ENCODE peak calls at places on chromosomes 6 and 20, in seven cellular contexts. One of them, this sample, is unnamed. For H3K4me1, the result is how much of the 10 kb centered on the place peaks cover.

GRCh38 chr20:40689100-40689942 is at the start of gene MAFB:
- DNase-seq in lung: peak
- DNase-seq in transverse colon: peak
- DNase-seq in heart right ventricle: peak
- DNase-seq in upper lobe of right lung: peak
- DNase-seq in body of pancreas: peak
- DNase-seq in fibroblast of lung: peak
- DNase-seq in this sample: peak

GRCh38 chr6:40395066-40395697 is 192.0 kb downstream of the LRFN2 start:
- DNase-seq in lung: no peak
- DNase-seq in transverse colon: no peak
- DNase-seq in heart right ventricle: no peak
- DNase-seq in upper lobe of right lung: no peak
- DNase-seq in body of pancreas: peak
- DNase-seq in fibroblast of lung: no peak
- DNase-seq in this sample: no peak

GRCh38 chr20:46176744-46177378 is 58.7 kb downstream of the CD40 start:
- DNase-seq in lung: no peak
- DNase-seq in transverse colon: no peak
- DNase-seq in heart right ventricle: no peak
- DNase-seq in upper lobe of right lung: no peak
- DNase-seq in body of pancreas: peak
- DNase-seq in fibroblast of lung: no peak
- DNase-seq in this sample: peak

GRCh38 chr20:58432190-58432954 is 43.3 kb downstream of the VAPB start:
- DNase-seq in lung: no peak
- DNase-seq in transverse colon: no peak
- DNase-seq in heart right ventricle: no peak
- DNase-seq in upper lobe of right lung: no peak
- DNase-seq in body of pancreas: no peak
- DNase-seq in fibroblast of lung: peak
- DNase-seq in this sample: peak

GRCh38 chr20:31716818-31717477 is 5.7 kb downstream of the BCL2L1 start:
- DNase-seq in lung: no peak
- DNase-seq in transverse colon: no peak
- DNase-seq in heart right ventricle: no peak
- DNase-seq in upper lobe of right lung: no peak
- DNase-seq in body of pancreas: no peak
- DNase-seq in fibroblast of lung: no peak
- DNase-seq in this sample: no peak

GRCh38 chr20:45892049-45892816 is 1.1 kb downstream of the CTSA start:
- DNase-seq in lung: no peak
- DNase-seq in transverse colon: peak
- DNase-seq in heart right ventricle: no peak
- DNase-seq in upper lobe of right lung: no peak
- DNase-seq in body of pancreas: no peak
- DNase-seq in fibroblast of lung: peak
- DNase-seq in this sample: no peak

GRCh38 chr20:40464731-40465208 is 224.3 kb downstream of the MAFB start:
- DNase-seq in lung: no peak
- DNase-seq in transverse colon: no peak
- DNase-seq in heart right ventricle: no peak
- DNase-seq in upper lobe of right lung: no peak
- DNase-seq in body of pancreas: no peak
- DNase-seq in fibroblast of lung: no peak
- DNase-seq in this sample: no peak

GRCh38 chr20:9815662-9816061 is 23.2 kb downstream of the PAK5 start:
- DNase-seq in lung: no peak
- DNase-seq in transverse colon: no peak
- DNase-seq in heart right ventricle: no peak
- DNase-seq in upper lobe of right lung: no peak
- DNase-seq in body of pancreas: no peak
- DNase-seq in fibroblast of lung: no peak
- DNase-seq in this sample: no peak

GRCh38 chr6:165321555-165322145 is 12.2 kb upstream of the C6orf118 start:
- DNase-seq in lung: no peak
- DNase-seq in transverse colon: no peak
- DNase-seq in heart right ventricle: no peak
- DNase-seq in upper lobe of right lung: no peak
- DNase-seq in body of pancreas: no peak
- DNase-seq in fibroblast of lung: no peak
- DNase-seq in this sample: no peak

GRCh38 chr20:46683068-46683477 is 6.2 kb downstream of the TP53RK start:
- DNase-seq in lung: no peak
- DNase-seq in transverse colon: no peak
- DNase-seq in heart right ventricle: no peak
- DNase-seq in upper lobe of right lung: no peak
- DNase-seq in body of pancreas: no peak
- DNase-seq in fibroblast of lung: no peak
- DNase-seq in this sample: no peak

GRCh38 chr6:28922004-28922840 is 1.6 kb downstream of the TRIM27 start:
- DNase-seq in lung: peak
- DNase-seq in transverse colon: peak
- DNase-seq in heart right ventricle: no peak
- DNase-seq in upper lobe of right lung: no peak
- DNase-seq in body of pancreas: peak
- DNase-seq in fibroblast of lung: no peak
- DNase-seq in this sample: no peak

GRCh38 chr20:51122931-51123658 is 100.2 kb upstream of the KCNG1 start:
- DNase-seq in lung: no peak
- DNase-seq in transverse colon: no peak
- DNase-seq in heart right ventricle: no peak
- DNase-seq in upper lobe of right lung: no peak
- DNase-seq in body of pancreas: no peak
- DNase-seq in fibroblast of lung: no peak
- DNase-seq in this sample: no peak

GRCh38 chr6:156175971-156176421 is 601.2 kb upstream of the ARID1B start:
- DNase-seq in lung: no peak
- DNase-seq in transverse colon: peak
- DNase-seq in heart right ventricle: peak
- DNase-seq in upper lobe of right lung: no peak
- DNase-seq in body of pancreas: peak
- DNase-seq in fibroblast of lung: no peak
- DNase-seq in this sample: peak

GRCh38 chr20:51492167-51493092 is 50.1 kb downstream of the NFATC2 start:
- DNase-seq in lung: peak
- DNase-seq in transverse colon: no peak
- DNase-seq in heart right ventricle: peak
- DNase-seq in upper lobe of right lung: peak
- DNase-seq in body of pancreas: peak
- DNase-seq in fibroblast of lung: peak
- DNase-seq in this sample: no peak

GRCh38 chr6:90079555-90080490 is 185.6 kb downstream of the GJA10 start:
- DNase-seq in lung: no peak
- DNase-seq in transverse colon: no peak
- DNase-seq in heart right ventricle: no peak
- DNase-seq in upper lobe of right lung: no peak
- DNase-seq in body of pancreas: no peak
- DNase-seq in fibroblast of lung: no peak
- DNase-seq in this sample: no peak

GRCh38 chr20:63334356-63334755 is 26.8 kb downstream of the CHRNA4 start:
- DNase-seq in lung: no peak
- DNase-seq in transverse colon: no peak
- DNase-seq in heart right ventricle: no peak
- DNase-seq in upper lobe of right lung: no peak
- DNase-seq in body of pancreas: no peak
- DNase-seq in fibroblast of lung: no peak
- DNase-seq in this sample: peak
- H3K4me1 ChIP-seq in lung: under half
- H3K4me1 ChIP-seq in transverse colon: under half
- H3K4me1 ChIP-seq in heart right ventricle: under half
- H3K4me1 ChIP-seq in upper lobe of right lung: under half
- H3K4me1 ChIP-seq in body of pancreas: under half
- H3K4me1 ChIP-seq in fibroblast of lung: under half
- H3K4me1 ChIP-seq in this sample: under half

DNA sequence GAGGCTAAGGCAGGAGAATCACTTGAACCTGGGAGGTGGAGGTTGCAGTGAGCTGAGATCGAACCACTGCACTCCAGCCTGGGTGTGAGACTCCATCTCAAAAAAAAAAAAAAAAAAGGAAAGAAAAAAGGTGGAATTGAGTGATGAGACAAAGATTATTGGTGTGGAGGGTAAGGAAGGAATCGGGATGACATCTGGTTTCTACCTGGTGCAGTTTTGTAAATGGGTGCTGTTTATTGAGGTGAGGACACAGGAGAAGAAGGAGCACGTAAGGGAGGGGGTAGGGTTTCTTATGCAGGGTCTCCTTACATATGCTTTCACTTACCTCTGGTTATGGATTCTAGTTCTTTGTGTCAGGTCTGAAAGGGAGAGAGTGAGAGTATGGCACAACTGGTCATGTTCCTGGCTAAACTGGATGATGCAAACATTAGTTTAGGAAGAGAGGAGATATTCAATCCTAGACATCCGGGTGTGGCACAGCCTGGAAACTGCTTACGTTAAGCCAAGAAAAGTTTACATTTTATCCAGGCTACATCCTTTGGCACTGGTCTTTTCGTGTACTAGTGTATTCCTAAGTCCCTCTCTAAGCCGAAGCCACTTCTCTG is 5.4 kb downstream of the RALY start:
- DNase-seq in lung: no peak
- DNase-seq in transverse colon: no peak
- DNase-seq in heart right ventricle: no peak
- DNase-seq in upper lobe of right lung: no peak
- DNase-seq in body of pancreas: no peak
- DNase-seq in fibroblast of lung: peak
- DNase-seq in this sample: no peak
- H3K4me1 ChIP-seq in lung: half or more
- H3K4me1 ChIP-seq in transverse colon: half or more
- H3K4me1 ChIP-seq in heart right ventricle: under half
- H3K4me1 ChIP-seq in upper lobe of right lung: half or more
- H3K4me1 ChIP-seq in body of pancreas: half or more
- H3K4me1 ChIP-seq in fibroblast of lung: under half
- H3K4me1 ChIP-seq in this sample: half or more

GRCh38 chr6:4322134-4322845 is 186.9 kb upstream of the ECI2 start:
- DNase-seq in lung: no peak
- DNase-seq in transverse colon: no peak
- DNase-seq in heart right ventricle: no peak
- DNase-seq in upper lobe of right lung: no peak
- DNase-seq in body of pancreas: no peak
- DNase-seq in fibroblast of lung: no peak
- DNase-seq in this sample: no peak
- H3K4me1 ChIP-seq in lung: under half
- H3K4me1 ChIP-seq in transverse colon: under half
- H3K4me1 ChIP-seq in heart right ventricle: under half
- H3K4me1 ChIP-seq in upper lobe of right lung: under half
- H3K4me1 ChIP-seq in body of pancreas: under half
- H3K4me1 ChIP-seq in fibroblast of lung: under half
- H3K4me1 ChIP-seq in this sample: under half

GRCh38 chr6:34239240-34239825 is 2.7 kb downstream of the HMGA1 start:
- DNase-seq in lung: no peak
- DNase-seq in transverse colon: no peak
- DNase-seq in heart right ventricle: no peak
- DNase-seq in upper lobe of right lung: no peak
- DNase-seq in body of pancreas: no peak
- DNase-seq in fibroblast of lung: no peak
- DNase-seq in this sample: no peak
- H3K4me1 ChIP-seq in lung: under half
- H3K4me1 ChIP-seq in transverse colon: under half
- H3K4me1 ChIP-seq in heart right ventricle: under half
- H3K4me1 ChIP-seq in upper lobe of right lung: under half
- H3K4me1 ChIP-seq in body of pancreas: under half
- H3K4me1 ChIP-seq in fibroblast of lung: under half
- H3K4me1 ChIP-seq in this sample: under half

DNA sequence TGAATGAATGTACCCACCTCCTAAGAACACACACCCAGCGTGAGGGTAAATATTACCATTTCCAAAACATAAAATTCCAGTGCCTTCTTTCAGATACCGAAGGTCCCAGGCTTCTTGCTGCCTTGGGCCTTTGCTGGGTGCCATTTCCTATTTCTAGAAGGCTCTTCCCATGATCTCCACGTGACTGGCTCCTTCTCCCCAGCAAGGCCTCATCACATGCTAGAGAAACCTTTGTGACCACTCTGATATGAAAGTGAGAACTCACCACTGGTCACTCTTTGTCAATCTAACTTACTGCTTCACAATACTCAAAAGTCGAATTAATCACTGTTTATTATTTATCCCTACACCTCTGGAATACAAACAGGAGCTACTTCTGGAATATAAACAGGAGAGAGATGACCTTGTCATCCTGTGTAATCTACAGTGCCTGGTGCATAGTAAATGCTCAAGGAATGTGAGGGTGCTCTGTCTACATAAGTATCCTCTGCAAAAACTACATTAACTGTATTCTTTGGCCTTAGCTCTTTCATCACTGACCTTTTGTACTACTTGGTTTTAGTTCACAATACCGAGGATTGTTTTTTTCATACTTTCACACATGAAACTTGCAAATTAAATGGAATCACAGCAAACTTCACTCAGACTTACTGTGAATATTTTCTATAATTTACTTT is 1.6 kb downstream of the STX7 start:
- DNase-seq in lung: no peak
- DNase-seq in transverse colon: peak
- DNase-seq in heart right ventricle: no peak
- DNase-seq in upper lobe of right lung: no peak
- DNase-seq in body of pancreas: no peak
- DNase-seq in fibroblast of lung: peak
- DNase-seq in this sample: no peak
- H3K4me1 ChIP-seq in lung: under half
- H3K4me1 ChIP-seq in transverse colon: under half
- H3K4me1 ChIP-seq in heart right ventricle: under half
- H3K4me1 ChIP-seq in upper lobe of right lung: under half
- H3K4me1 ChIP-seq in body of pancreas: under half
- H3K4me1 ChIP-seq in fibroblast of lung: under half
- H3K4me1 ChIP-seq in this sample: under half

DNA sequence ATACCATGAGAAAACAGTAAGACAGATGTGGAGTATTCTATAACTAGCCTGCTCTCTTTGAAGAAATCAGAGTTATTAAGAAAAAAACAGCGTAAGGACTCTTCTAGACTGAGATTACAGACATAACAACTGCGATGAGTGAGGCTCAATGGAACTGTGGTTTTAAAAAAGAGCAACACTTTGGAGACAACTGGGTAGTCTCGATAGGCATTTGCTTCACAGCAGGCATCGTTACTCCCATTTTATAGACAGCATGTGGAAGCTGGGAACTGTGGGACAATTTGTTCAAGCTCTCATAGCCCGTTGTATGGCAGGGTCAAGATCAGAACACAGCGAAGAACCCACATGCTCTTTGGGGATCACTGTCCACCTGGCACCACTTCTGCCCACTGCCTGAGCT is 4.6 kb downstream of the FKBP1A start:
- DNase-seq in lung: no peak
- DNase-seq in transverse colon: no peak
- DNase-seq in heart right ventricle: no peak
- DNase-seq in upper lobe of right lung: no peak
- DNase-seq in body of pancreas: no peak
- DNase-seq in fibroblast of lung: no peak
- DNase-seq in this sample: no peak
- H3K4me1 ChIP-seq in lung: under half
- H3K4me1 ChIP-seq in transverse colon: half or more
- H3K4me1 ChIP-seq in heart right ventricle: under half
- H3K4me1 ChIP-seq in upper lobe of right lung: half or more
- H3K4me1 ChIP-seq in body of pancreas: half or more
- H3K4me1 ChIP-seq in fibroblast of lung: under half
- H3K4me1 ChIP-seq in this sample: half or more

GRCh38 chr6:15798856-15799255 is 136.0 kb upstream of the DTNBP1 start:
- DNase-seq in lung: no peak
- DNase-seq in transverse colon: no peak
- DNase-seq in heart right ventricle: no peak
- DNase-seq in upper lobe of right lung: no peak
- DNase-seq in body of pancreas: no peak
- DNase-seq in fibroblast of lung: no peak
- DNase-seq in this sample: no peak
- H3K4me1 ChIP-seq in lung: under half
- H3K4me1 ChIP-seq in transverse colon: under half
- H3K4me1 ChIP-seq in heart right ventricle: under half
- H3K4me1 ChIP-seq in upper lobe of right lung: under half
- H3K4me1 ChIP-seq in body of pancreas: under half
- H3K4me1 ChIP-seq in fibroblast of lung: under half
- H3K4me1 ChIP-seq in this sample: under half

GRCh38 chr20:53805895-53806384 is 212.3 kb upstream of the ZNF217 start:
- DNase-seq in lung: no peak
- DNase-seq in transverse colon: peak
- DNase-seq in heart right ventricle: no peak
- DNase-seq in upper lobe of right lung: no peak
- DNase-seq in body of pancreas: no peak
- DNase-seq in fibroblast of lung: peak
- DNase-seq in this sample: no peak
- H3K4me1 ChIP-seq in lung: under half
- H3K4me1 ChIP-seq in transverse colon: under half
- H3K4me1 ChIP-seq in heart right ventricle: under half
- H3K4me1 ChIP-seq in upper lobe of right lung: under half
- H3K4me1 ChIP-seq in body of pancreas: under half
- H3K4me1 ChIP-seq in fibroblast of lung: under half
- H3K4me1 ChIP-seq in this sample: under half